ENCODE peak calls at places on chromosomes 16 and 17, in seven cellular contexts. One of them, this sample, is unnamed.

GRCh38 chr17:42282478-42283080 is 5.7 kb upstream of the STAT5A start:
- DNase-seq in CD8-positive, alpha-beta T cell: no peak
- DNase-seq in stomach: peak
- DNase-seq in heart left ventricle: no peak
- DNase-seq in heart right ventricle: no peak
- DNase-seq in lower leg skin: no peak
- DNase-seq in IMR-90: no peak
- DNase-seq in this sample: no peak

GRCh38 chr16:1152651-1153259 is at the start of gene CACNA1H:
- DNase-seq in heart left ventricle: peak
- DNase-seq in IMR-90: no peak
- DNase-seq in CD8-positive, alpha-beta T cell: peak
- DNase-seq in stomach: no peak
- DNase-seq in heart right ventricle: peak
- DNase-seq in lower leg skin: no peak
- DNase-seq in this sample: no peak

GRCh38 chr17:77528516-77529327 is 388.0 kb downstream of the SEC14L1 start:
- DNase-seq in heart left ventricle: peak
- DNase-seq in CD8-positive, alpha-beta T cell: peak
- DNase-seq in heart right ventricle: no peak
- DNase-seq in stomach: no peak
- DNase-seq in lower leg skin: no peak
- DNase-seq in IMR-90: no peak
- DNase-seq in this sample: no peak

GRCh38 chr16:67504190-67505021 is 21.1 kb upstream of the AGRP start:
- DNase-seq in CD8-positive, alpha-beta T cell: peak
- DNase-seq in heart right ventricle: peak
- DNase-seq in lower leg skin: peak
- DNase-seq in IMR-90: peak
- DNase-seq in stomach: no peak
- DNase-seq in heart left ventricle: peak
- DNase-seq in this sample: peak

GRCh38 chr16:4071686-4072561 is 44.3 kb downstream of the ADCY9 start:
- DNase-seq in heart right ventricle: no peak
- DNase-seq in lower leg skin: no peak
- DNase-seq in CD8-positive, alpha-beta T cell: no peak
- DNase-seq in heart left ventricle: no peak
- DNase-seq in stomach: no peak
- DNase-seq in IMR-90: no peak
- DNase-seq in this sample: no peak

GRCh38 chr16:85690469-85691064 is 1.8 kb upstream of the GINS2 start:
- DNase-seq in CD8-positive, alpha-beta T cell: no peak
- DNase-seq in stomach: no peak
- DNase-seq in heart left ventricle: no peak
- DNase-seq in IMR-90: no peak
- DNase-seq in heart right ventricle: no peak
- DNase-seq in lower leg skin: no peak
- DNase-seq in this sample: no peak

GRCh38 chr16:15897386-15897785 is 9.0 kb upstream of the CEP20 start:
- DNase-seq in IMR-90: no peak
- DNase-seq in stomach: no peak
- DNase-seq in CD8-positive, alpha-beta T cell: no peak
- DNase-seq in heart right ventricle: no peak
- DNase-seq in heart left ventricle: no peak
- DNase-seq in lower leg skin: no peak
- DNase-seq in this sample: no peak

GRCh38 chr16:89918453-89919347 is at the start of gene MC1R:
- DNase-seq in heart right ventricle: peak
- DNase-seq in heart left ventricle: no peak
- DNase-seq in lower leg skin: no peak
- DNase-seq in stomach: no peak
- DNase-seq in IMR-90: peak
- DNase-seq in CD8-positive, alpha-beta T cell: no peak
- DNase-seq in this sample: no peak

GRCh38 chr17:72448019-72448418 is 327.2 kb downstream of the SOX9 start:
- DNase-seq in heart left ventricle: no peak
- DNase-seq in heart right ventricle: no peak
- DNase-seq in lower leg skin: no peak
- DNase-seq in IMR-90: no peak
- DNase-seq in CD8-positive, alpha-beta T cell: no peak
- DNase-seq in stomach: no peak
- DNase-seq in this sample: no peak

GRCh38 chr17:82804442-82805191 is 35.2 kb downstream of the ZNF750 start:
- DNase-seq in heart right ventricle: peak
- DNase-seq in IMR-90: peak
- DNase-seq in lower leg skin: peak
- DNase-seq in stomach: peak
- DNase-seq in CD8-positive, alpha-beta T cell: no peak
- DNase-seq in heart left ventricle: peak
- DNase-seq in this sample: peak

GRCh38 chr17:76492989-76493501 is 8.2 kb downstream of the RHBDF2 start:
- DNase-seq in heart left ventricle: peak
- DNase-seq in heart right ventricle: peak
- DNase-seq in lower leg skin: peak
- DNase-seq in CD8-positive, alpha-beta T cell: peak
- DNase-seq in stomach: peak
- DNase-seq in IMR-90: peak
- DNase-seq in this sample: peak

GRCh38 chr17:2564876-2565275 is 28.6 kb upstream of the PAFAH1B1 start:
- DNase-seq in heart right ventricle: no peak
- DNase-seq in stomach: peak
- DNase-seq in IMR-90: no peak
- DNase-seq in CD8-positive, alpha-beta T cell: no peak
- DNase-seq in heart left ventricle: no peak
- DNase-seq in lower leg skin: no peak
- DNase-seq in this sample: no peak

GRCh38 chr17:82962163-82962720 is 117.2 kb upstream of the METRNL start:
- DNase-seq in IMR-90: peak
- DNase-seq in heart left ventricle: no peak
- DNase-seq in CD8-positive, alpha-beta T cell: no peak
- DNase-seq in stomach: peak
- DNase-seq in heart right ventricle: no peak
- DNase-seq in lower leg skin: no peak
- DNase-seq in this sample: no peak

GRCh38 chr16:88732172-88732960 is 26.1 kb downstream of the CTU2 start:
- DNase-seq in lower leg skin: no peak
- DNase-seq in IMR-90: no peak
- DNase-seq in heart left ventricle: no peak
- DNase-seq in heart right ventricle: no peak
- DNase-seq in stomach: no peak
- DNase-seq in CD8-positive, alpha-beta T cell: no peak
- DNase-seq in this sample: no peak

GRCh38 chr17:65519471-65519870 is 42.0 kb downstream of the AXIN2 start:
- DNase-seq in stomach: no peak
- DNase-seq in heart right ventricle: no peak
- DNase-seq in heart left ventricle: no peak
- DNase-seq in CD8-positive, alpha-beta T cell: no peak
- DNase-seq in lower leg skin: no peak
- DNase-seq in IMR-90: no peak
- DNase-seq in this sample: no peak

GRCh38 chr17:8740486-8740885 is 4.2 kb downstream of the CCDC42 start:
- DNase-seq in heart right ventricle: no peak
- DNase-seq in heart left ventricle: no peak
- DNase-seq in stomach: no peak
- DNase-seq in CD8-positive, alpha-beta T cell: peak
- DNase-seq in lower leg skin: no peak
- DNase-seq in IMR-90: no peak
- DNase-seq in this sample: no peak

GRCh38 chr17:66443601-66444000 is 141.2 kb downstream of the PRKCA start:
- DNase-seq in lower leg skin: no peak
- DNase-seq in stomach: no peak
- DNase-seq in heart left ventricle: no peak
- DNase-seq in IMR-90: no peak
- DNase-seq in heart right ventricle: no peak
- DNase-seq in CD8-positive, alpha-beta T cell: no peak
- DNase-seq in this sample: no peak

GRCh38 chr17:29124931-29125270 is 55.3 kb downstream of the MYO18A start:
- DNase-seq in CD8-positive, alpha-beta T cell: no peak
- DNase-seq in IMR-90: no peak
- DNase-seq in heart right ventricle: peak
- DNase-seq in stomach: peak
- DNase-seq in lower leg skin: no peak
- DNase-seq in heart left ventricle: no peak
- DNase-seq in this sample: no peak

GRCh38 chr16:87930456-87930855 is 5.9 kb downstream of the CA5A start:
- DNase-seq in heart left ventricle: no peak
- DNase-seq in stomach: no peak
- DNase-seq in heart right ventricle: no peak
- DNase-seq in IMR-90: no peak
- DNase-seq in CD8-positive, alpha-beta T cell: no peak
- DNase-seq in lower leg skin: no peak
- DNase-seq in this sample: no peak

GRCh38 chr17:16287563-16288027 is 65.7 kb downstream of the CENPV start:
- DNase-seq in IMR-90: peak
- DNase-seq in heart right ventricle: no peak
- DNase-seq in CD8-positive, alpha-beta T cell: peak
- DNase-seq in stomach: peak
- DNase-seq in lower leg skin: no peak
- DNase-seq in heart left ventricle: no peak
- DNase-seq in this sample: peak

GRCh38 chr17:16285646-16286008 is 67.6 kb downstream of the CENPV start:
- DNase-seq in lower leg skin: no peak
- DNase-seq in heart left ventricle: no peak
- DNase-seq in IMR-90: no peak
- DNase-seq in CD8-positive, alpha-beta T cell: no peak
- DNase-seq in heart right ventricle: no peak
- DNase-seq in stomach: no peak
- DNase-seq in this sample: no peak

GRCh38 chr17:16288860-16289571 is 64.3 kb downstream of the CENPV start:
- DNase-seq in CD8-positive, alpha-beta T cell: no peak
- DNase-seq in heart left ventricle: no peak
- DNase-seq in stomach: no peak
- DNase-seq in heart right ventricle: no peak
- DNase-seq in IMR-90: peak
- DNase-seq in lower leg skin: no peak
- DNase-seq in this sample: no peak

GRCh38 chr17:16286009-16286946 is 67.0 kb downstream of the CENPV start:
- DNase-seq in heart left ventricle: peak
- DNase-seq in heart right ventricle: peak
- DNase-seq in lower leg skin: peak
- DNase-seq in CD8-positive, alpha-beta T cell: peak
- DNase-seq in stomach: peak
- DNase-seq in IMR-90: peak
- DNase-seq in this sample: peak

DNA sequence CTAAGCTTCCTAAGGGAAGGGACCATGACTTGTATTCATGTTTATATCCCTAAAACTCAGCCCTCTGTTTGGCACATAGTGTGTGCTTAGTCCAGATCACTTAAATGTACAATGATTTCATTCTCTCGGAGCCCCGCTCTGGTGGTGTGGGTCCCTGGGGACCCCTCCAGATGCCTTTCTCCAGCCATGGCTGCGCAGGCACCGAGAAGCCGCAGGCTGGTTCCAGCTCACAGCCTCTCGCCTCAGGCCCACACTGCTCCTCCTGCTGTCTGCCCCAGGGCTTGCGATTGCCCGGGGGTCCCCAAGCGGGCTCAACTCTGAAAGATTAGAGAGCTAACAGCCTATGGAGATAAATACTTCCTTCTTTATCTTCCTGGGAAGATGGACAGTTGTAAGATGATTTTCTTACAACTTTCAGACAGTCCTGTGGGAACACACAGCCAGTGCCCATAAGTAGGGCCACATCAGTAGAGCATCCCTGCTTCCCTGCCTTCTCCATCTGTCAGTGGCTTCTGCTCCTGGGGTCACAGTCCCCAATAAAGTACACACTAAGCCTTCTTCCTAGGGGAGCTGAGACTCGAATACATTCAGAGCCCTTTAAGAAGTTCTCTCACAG is 66.2 kb downstream of the CENPV start:
- DNase-seq in lower leg skin: no peak
- DNase-seq in CD8-positive, alpha-beta T cell: no peak
- DNase-seq in heart right ventricle: peak
- DNase-seq in heart left ventricle: peak
- DNase-seq in IMR-90: no peak
- DNase-seq in stomach: no peak
- DNase-seq in this sample: no peak
- TF ChIP-seq CTCF in lower leg skin: no peak
- TF ChIP-seq CTCF in CD8-positive, alpha-beta T cell: no peak
- TF ChIP-seq CTCF in heart right ventricle: no peak
- TF ChIP-seq CTCF in heart left ventricle: no peak
- TF ChIP-seq CTCF in IMR-90: peak
- TF ChIP-seq CTCF in stomach: no peak
- TF ChIP-seq CTCF in this sample: peak

DNA sequence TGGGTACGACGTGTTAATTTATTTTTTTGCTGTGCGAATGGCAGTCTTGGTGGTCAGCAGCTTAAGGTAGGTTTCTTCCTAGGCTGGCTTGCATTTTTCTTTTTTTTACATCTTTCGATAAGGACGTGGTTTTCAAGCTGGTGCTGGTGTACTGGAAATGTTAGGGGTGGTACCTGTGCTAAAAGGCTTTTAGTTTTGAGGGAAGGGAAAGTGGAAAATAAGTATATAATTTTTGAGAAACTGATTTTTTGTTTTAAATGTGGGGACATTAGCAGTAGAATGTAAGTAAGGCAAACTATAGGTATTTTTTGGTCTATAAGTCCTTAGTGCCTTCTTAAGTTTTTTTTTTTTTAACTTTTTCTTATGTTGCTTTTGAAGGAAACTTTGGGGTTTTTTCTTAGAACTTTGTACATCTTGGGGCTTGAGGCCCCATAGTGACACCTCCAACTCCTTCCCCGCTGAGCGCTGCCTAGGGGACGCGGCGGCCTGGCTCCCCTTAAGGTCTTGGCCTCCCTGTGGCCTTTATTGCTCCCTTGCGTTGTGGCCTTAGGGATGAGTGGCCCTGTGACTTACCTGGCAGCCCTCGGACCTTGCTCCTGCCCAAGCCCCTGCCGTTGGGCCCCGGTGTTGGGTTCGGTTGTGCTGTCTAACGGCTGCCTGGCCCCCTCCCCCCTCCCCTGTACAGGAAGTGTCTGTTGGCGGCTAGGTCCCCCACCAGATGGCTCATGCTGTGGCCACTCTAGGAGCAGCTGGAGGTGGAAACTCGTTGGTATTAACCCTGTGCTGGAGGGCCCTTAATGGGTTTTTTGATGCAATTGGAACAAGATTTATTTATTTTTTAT is 88.0 kb upstream of the RPRML start:
- DNase-seq in CD8-positive, alpha-beta T cell: peak
- DNase-seq in heart right ventricle: peak
- DNase-seq in heart left ventricle: peak
- DNase-seq in lower leg skin: peak
- DNase-seq in stomach: peak
- DNase-seq in IMR-90: peak
- DNase-seq in this sample: peak
- TF ChIP-seq CTCF in CD8-positive, alpha-beta T cell: no peak
- TF ChIP-seq CTCF in heart right ventricle: no peak
- TF ChIP-seq CTCF in heart left ventricle: peak
- TF ChIP-seq CTCF in lower leg skin: no peak
- TF ChIP-seq CTCF in stomach: no peak
- TF ChIP-seq CTCF in IMR-90: peak
- TF ChIP-seq CTCF in this sample: peak

GRCh38 chr17:49859991-49860953 is 12.4 kb upstream of the TAC4 start:
- DNase-seq in heart right ventricle: no peak
- DNase-seq in lower leg skin: no peak
- DNase-seq in heart left ventricle: no peak
- DNase-seq in CD8-positive, alpha-beta T cell: no peak
- DNase-seq in stomach: peak
- DNase-seq in IMR-90: no peak
- DNase-seq in this sample: no peak
- TF ChIP-seq CTCF in heart right ventricle: no peak
- TF ChIP-seq CTCF in lower leg skin: no peak
- TF ChIP-seq CTCF in heart left ventricle: no peak
- TF ChIP-seq CTCF in CD8-positive, alpha-beta T cell: no peak
- TF ChIP-seq CTCF in stomach: no peak
- TF ChIP-seq CTCF in IMR-90: peak
- TF ChIP-seq CTCF in this sample: no peak

GRCh38 chr16:55703003-55704001 is 47.5 kb downstream of the SLC6A2 start:
- DNase-seq in stomach: no peak
- DNase-seq in heart right ventricle: peak
- DNase-seq in IMR-90: peak
- DNase-seq in lower leg skin: peak
- DNase-seq in heart left ventricle: no peak
- DNase-seq in CD8-positive, alpha-beta T cell: no peak
- DNase-seq in this sample: peak
- TF ChIP-seq CTCF in stomach: no peak
- TF ChIP-seq CTCF in heart right ventricle: peak
- TF ChIP-seq CTCF in IMR-90: peak
- TF ChIP-seq CTCF in lower leg skin: no peak
- TF ChIP-seq CTCF in heart left ventricle: peak
- TF ChIP-seq CTCF in CD8-positive, alpha-beta T cell: no peak
- TF ChIP-seq CTCF in this sample: peak